ENCODE peak calls at places on chromosomes 11 and 22, in five cellular contexts. U, Y, J, H and Z are unnamed samples.

GRCh38 chr11:120432056-120433018 is 79.2 kb upstream of the GRIK4 start:
- DNase-seq in U (no peak), Y (peak; percentile 54), J (no peak), H (no peak), Z (no peak)

GRCh38 chr22:17112491-17113042 is 8.6 kb downstream of the TMEM121B start:
- DNase-seq in U (no peak), Y (no peak), J (no peak), H (no peak), Z (no peak)

GRCh38 chr11:45839204-45839603 is 8.1 kb upstream of the CRY2 start:
- DNase-seq in U (no peak), Y (no peak), J (no peak), H (no peak), Z (no peak)

GRCh38 chr11:38060930-38061329 is 1462.9 kb upstream of the RAG2 start:
- DNase-seq in U (no peak), Y (no peak), J (no peak), H (no peak), Z (no peak)

GRCh38 chr11:15969281-15969680 is 387.1 kb downstream of the SOX6 start:
- DNase-seq in U (no peak), Y (peak; percentile 72), J (no peak), H (no peak), Z (peak; percentile 61)

GRCh38 chr22:22137891-22138290 is 106.7 kb upstream of the VPREB1 start:
- DNase-seq in U (no peak), Y (no peak), J (no peak), H (no peak), Z (no peak)

GRCh38 chr11:431921-432320 is 9.9 kb downstream of the ANO9 start:
- DNase-seq in U (no peak), Y (no peak), J (no peak), H (no peak), Z (no peak)

GRCh38 chr11:2208691-2209369 is 37.2 kb upstream of the TH start:
- DNase-seq in U (peak; percentile 6), Y (peak; percentile 7), J (no peak), H (no peak), Z (peak; percentile 85)

GRCh38 chr11:1199689-1200610 is 22.9 kb upstream of the MUC5B start:
- DNase-seq in U (no peak), Y (peak; percentile 4), J (no peak), H (no peak), Z (peak; percentile 40)

GRCh38 chr22:46071451-46072029 is 78.8 kb upstream of the PPARA start:
- DNase-seq in U (peak; percentile 71), Y (peak; percentile 96), J (peak; percentile 97), H (no peak), Z (peak; percentile 91)

GRCh38 chr11:35357893-35358292 is 61.5 kb downstream of the SLC1A2 start:
- DNase-seq in U (no peak), Y (no peak), J (no peak), H (no peak), Z (no peak)

GRCh38 chr11:69044111-69045013 is 4.4 kb upstream of the TPCN2 start:
- DNase-seq in U (no peak), Y (peak; percentile 67), J (no peak), H (no peak), Z (peak; percentile 72)

GRCh38 chr11:27976262-27976661 is 131.7 kb downstream of the KIF18A start:
- DNase-seq in U (no peak), Y (no peak), J (no peak), H (no peak), Z (no peak)

GRCh38 chr22:17828502-17829080 is 54.3 kb upstream of the BID start:
- DNase-seq in U (no peak), Y (no peak), J (no peak), H (no peak), Z (no peak)

GRCh38 chr11:61254403-61255025 is 13.5 kb downstream of the PGA5 start:
- DNase-seq in U (peak; percentile 79), Y (peak; percentile 39), J (no peak), H (peak; percentile 86), Z (peak; percentile 68)

GRCh38 chr11:75668508-75669297 is at the start of gene MAP6:
- DNase-seq in U (peak; percentile 29), Y (peak; percentile 23), J (no peak), H (peak; percentile 48), Z (no peak)

GRCh38 chr11:64348611-64349387 is 8.8 kb downstream of the CCDC88B start:
- DNase-seq in U (no peak), Y (no peak), J (no peak), H (no peak), Z (no peak)

GRCh38 chr22:32823024-32823730 is 21.7 kb downstream of the TIMP3 start:
- DNase-seq in U (no peak), Y (no peak), J (no peak), H (no peak), Z (peak; percentile 53)

GRCh38 chr11:97732011-97732632 is 1288.6 kb upstream of the CNTN5 start:
- DNase-seq in U (no peak), Y (no peak), J (no peak), H (no peak), Z (no peak)